ENCODE peak calls at places on chromosomes 13 and 19, in six cellular contexts. W is ELF-1, I is lower lobe of right lung, D is hippocampal formation, Y is RCC 7860, K is HCEC 1CT. O is an unnamed sample.
A peak's percentile ranks its signal among the peaks of the same experiment; 100 is the strongest.

GRCh38 chr19:13794388-13794751 is 873 bp upstream of the ZSWIM4 start:
- DNase-seq in K (peak; percentile 94), Y (peak; percentile 80), I (peak; percentile 70), W (no peak), D (no peak), O (no peak)

GRCh38 chr19:17220207-17220758 is 5.1 kb downstream of the USE1 start:
- DNase-seq in K (peak; percentile 71), Y (peak; percentile 23), I (no peak), W (no peak), D (no peak), O (no peak)

GRCh38 chr19:18218600-18218999 is 7.6 kb downstream of the PDE4C start:
- DNase-seq in Y (no peak), I (no peak), W (no peak), D (no peak), K (no peak), O (no peak)

GRCh38 chr13:26050568-26051230 is 1.1 kb downstream of the SHISA2 start:
- DNase-seq in K (no peak), W (peak; percentile 53), I (peak; percentile 52), Y (no peak), D (peak; percentile 61), O (no peak)

GRCh38 chr13:51469790-51470189 is 17.0 kb upstream of the INTS6 start:
- DNase-seq in K (no peak), W (no peak), D (no peak), I (no peak), Y (no peak), O (no peak)

GRCh38 chr19:5407356-5407755 is 47.9 kb upstream of the ZNRF4 start:
- DNase-seq in D (no peak), I (no peak), K (no peak), Y (no peak), W (no peak), O (no peak)

GRCh38 chr13:98749501-98749900 is 3.0 kb downstream of the SLC15A1 start:
- DNase-seq in K (peak; percentile 52), D (no peak), I (no peak), Y (no peak), W (no peak), O (no peak)

GRCh38 chr13:35961002-35961401 is 170.2 kb downstream of the DCLK1 start:
- DNase-seq in Y (peak; percentile 9), K (no peak), W (no peak), D (no peak), I (no peak), O (no peak)

GRCh38 chr13:94073006-94073744 is 406.3 kb downstream of the DCT start:
- DNase-seq in I (no peak), K (peak; percentile 64), W (no peak), Y (no peak), D (no peak), O (no peak)

GRCh38 chr19:50311723-50312635 is 17.2 kb downstream of the KCNC3 start:
- DNase-seq in W (peak; percentile 51), D (no peak), K (no peak), Y (no peak), I (no peak), O (peak; percentile 14)

GRCh38 chr19:50044922-50045321 is 19.1 kb downstream of the ZNF473 start:
- DNase-seq in K (no peak), W (no peak), I (no peak), D (no peak), Y (no peak), O (no peak)

O was measured in activated CD4-positive, alpha-beta memory T cell treated with anti-CD3 and anti-CD28 coated beads for 36 hours.